ENCODE peak calls at places on chromosomes 2 and 18, in eight cellular contexts. O, R, J, B, C, N, T and Z are unnamed samples.

GRCh38 chr18:54378057-54378456 is 20.4 kb downstream of the C18orf54 start:
- DNase-seq in N (no peak), R (no peak), B (no peak), J (no peak), T (no peak), C (no peak), O (no peak), Z (no peak)

GRCh38 chr18:54148151-54148550 is 76.3 kb downstream of the MBD2 start:
- DNase-seq in C (no peak), J (no peak), T (no peak), R (no peak), O (no peak), B (no peak), N (no peak), Z (no peak)

GRCh38 chr2:105754011-105754410 is 9.3 kb downstream of the NCK2 start:
- DNase-seq in C (no peak), N (peak; percentile 55), B (no peak), O (no peak), T (peak; percentile 75), R (no peak), J (no peak), Z (peak; percentile 73)

GRCh38 chr18:23207191-23207955 is 72.1 kb downstream of the CABLES1 start:
- DNase-seq in O (peak; percentile 13), T (no peak), R (no peak), B (no peak), J (no peak), C (peak; percentile 81), N (peak; percentile 31), Z (no peak)

GRCh38 chr2:19708776-19709175 is 193.0 kb downstream of the TTC32 start:
- DNase-seq in T (no peak), C (no peak), J (no peak), O (no peak), R (no peak), B (no peak), N (no peak), Z (no peak)

GRCh38 chr18:74139888-74140287 is 7.7 kb downstream of the FBXO15 start:
- DNase-seq in R (peak; percentile 82), T (no peak), O (no peak), J (peak; percentile 43), C (no peak), B (no peak), N (no peak), Z (no peak)

GRCh38 chr2:103289101-103289725 is 527.4 kb downstream of the TMEM182 start:
- DNase-seq in O (no peak), B (no peak), T (no peak), N (no peak), R (no peak), J (peak; percentile 4), C (peak; percentile 40), Z (no peak)

GRCh38 chr2:241465543-241465942 is 42.8 kb downstream of the STK25 start:
- DNase-seq in R (no peak), J (no peak), O (no peak), C (no peak), N (no peak), T (no peak), B (no peak), Z (no peak)

GRCh38 chr2:89845532-89845931 is 1154.1 kb downstream of the RPIA start:
- DNase-seq in B (no peak), O (no peak), J (no peak), C (no peak), T (no peak), R (no peak), N (no peak), Z (no peak)

GRCh38 chr2:79453918-79454317 is 58.9 kb upstream of the CTNNA2 start:
- DNase-seq in N (peak; percentile 3), O (no peak), B (no peak), R (peak; percentile 1), J (no peak), C (peak; percentile 74), T (no peak), Z (no peak)

GRCh38 chr2:119429225-119430000 is 2.2 kb upstream of the TMEM37 start:
- DNase-seq in R (peak; percentile 39), C (no peak), T (peak; percentile 81), N (no peak), B (no peak), J (peak; percentile 58), O (no peak), Z (no peak)

GRCh38 chr2:217986256-217986961 is 16.4 kb downstream of the TNS1 start:
- DNase-seq in T (no peak), N (no peak), C (no peak), J (no peak), O (no peak), R (no peak), B (peak; percentile 19), Z (no peak)

GRCh38 chr2:101758001-101758400 is 60.5 kb downstream of the MAP4K4 start:
- DNase-seq in O (no peak), B (no peak), T (no peak), C (no peak), R (peak; percentile 28), J (no peak), N (no peak), Z (no peak)

GRCh38 chr2:128441341-128442052 is 122.8 kb upstream of the HS6ST1 start:
- DNase-seq in R (no peak), T (peak; percentile 76), N (no peak), C (no peak), J (no peak), B (peak; percentile 17), O (no peak), Z (no peak)

GRCh38 chr2:234289789-234290188 is 207.1 kb downstream of the ARL4C start:
- DNase-seq in J (peak; percentile 74), B (no peak), T (no peak), O (no peak), R (peak; percentile 92), C (no peak), N (no peak), Z (no peak)

GRCh38 chr18:58788971-58789797 is 75.5 kb upstream of the ZNF532 start:
- DNase-seq in O (peak; percentile 15), N (no peak), C (no peak), T (no peak), B (no peak), R (peak; percentile 32), J (peak; percentile 81), Z (no peak)

GRCh38 chr2:69213832-69214231 is 173.2 kb downstream of the GFPT1 start:
- DNase-seq in O (no peak), J (no peak), B (no peak), R (peak; percentile 74), N (no peak), C (no peak), T (no peak), Z (no peak)

GRCh38 chr18:46550609-46551008 is 106.4 kb downstream of the LOXHD1 start:
- DNase-seq in N (no peak), O (no peak), B (no peak), C (no peak), J (no peak), R (no peak), T (no peak), Z (no peak)

GRCh38 chr2:233627331-233628025 is 8.8 kb upstream of the UGT1A10 start:
- DNase-seq in N (no peak), R (no peak), B (no peak), C (no peak), T (no peak), J (no peak), O (no peak), Z (no peak)

GRCh38 chr2:236309669-236310029 is 45.4 kb upstream of the ASB18 start:
- DNase-seq in J (peak; percentile 34), T (no peak), B (no peak), O (peak; percentile 31), R (peak; percentile 47), C (peak; percentile 85), N (no peak), Z (no peak)

GRCh38 chr2:9844581-9844980 is 1.3 kb downstream of the TAF1B start:
- DNase-seq in J (peak; percentile 40), O (no peak), B (no peak), N (no peak), R (peak; percentile 53), T (no peak), C (no peak), Z (no peak)

GRCh38 chr2:27717070-27717453 is 53.4 kb downstream of the SLC4A1AP start:
- DNase-seq in C (peak; percentile 19), B (no peak), T (peak; percentile 82), N (no peak), J (peak; percentile 54), O (no peak), R (peak; percentile 98), Z (no peak)
- H3K4me3 ChIP-seq in C (peak overlapping the region; percentile 74), B (no peak overlapping the region), T (no peak overlapping the region), N (no peak overlapping the region), J (no peak overlapping the region), O (peak overlapping the region; percentile 50), R (peak overlapping the region; percentile 53), Z (no peak overlapping the region)

GRCh38 chr2:213188533-213188867 is 37.1 kb upstream of the IKZF2 start:
- DNase-seq in N (no peak), B (no peak), T (no peak), R (no peak), O (no peak), J (no peak), C (no peak), Z (no peak)
- H3K4me3 ChIP-seq in N (no peak overlapping the region), B (no peak overlapping the region), T (no peak overlapping the region), R (peak overlapping the region; percentile 18), O (no peak overlapping the region), J (no peak overlapping the region), C (peak overlapping the region; percentile 33), Z (no peak overlapping the region)

GRCh38 chr2:152695763-152696162 is 21.5 kb downstream of the PRPF40A start:
- DNase-seq in C (no peak), J (no peak), R (no peak), T (no peak), N (no peak), B (no peak), O (no peak), Z (no peak)
- H3K4me3 ChIP-seq in C (no peak overlapping the region), J (no peak overlapping the region), R (no peak overlapping the region), T (no peak overlapping the region), N (no peak overlapping the region), B (no peak overlapping the region), O (no peak overlapping the region), Z (no peak overlapping the region)

DNA sequence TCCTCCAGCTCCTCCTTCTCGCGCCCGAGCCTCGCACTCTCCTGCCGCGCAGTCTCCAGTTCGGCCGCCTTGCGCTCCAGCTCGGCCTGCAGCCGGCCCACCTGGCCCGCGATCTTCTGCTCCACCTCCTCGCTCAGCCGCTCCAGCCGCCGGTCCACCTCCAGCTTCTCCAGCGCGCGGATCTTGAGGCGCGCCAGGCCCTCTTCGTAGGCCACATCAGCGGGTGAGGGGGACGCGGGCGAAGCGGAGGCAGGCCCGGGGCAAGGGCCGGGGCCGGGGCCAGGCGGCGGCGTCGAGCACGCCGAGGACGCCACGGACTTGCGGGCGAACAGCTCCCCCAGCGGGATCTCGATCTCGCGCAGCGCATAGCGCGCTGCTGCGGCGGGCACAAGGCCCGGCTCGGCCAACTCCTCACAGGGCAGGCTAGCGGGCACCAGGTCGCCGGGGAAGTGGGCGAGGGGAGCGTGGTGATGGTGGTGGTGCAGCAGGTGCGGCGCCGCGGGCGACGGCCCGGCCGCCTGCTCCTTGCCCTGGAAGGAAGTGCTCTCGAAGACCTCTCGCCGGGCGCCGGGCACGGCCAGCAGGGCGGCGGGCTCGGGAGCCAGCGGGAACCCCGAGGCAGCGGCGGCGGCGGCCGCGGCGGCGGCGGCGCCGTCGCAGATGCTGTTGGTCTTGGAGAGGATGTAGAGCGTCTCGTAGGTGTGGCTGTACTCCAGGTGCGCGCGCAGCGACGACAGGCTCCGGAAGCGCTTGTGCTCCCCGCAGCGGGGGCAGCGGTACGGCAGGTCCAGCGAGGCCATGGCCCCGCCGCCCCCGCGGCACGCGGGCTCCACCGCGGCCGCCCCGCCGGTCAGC is 15.2 kb downstream of the FBXO41 start:
- DNase-seq in C (peak; percentile 92), N (peak; percentile 51), J (peak; percentile 32), B (no peak), R (peak; percentile 50), T (no peak), O (no peak), Z (peak; percentile 70)
- H3K4me3 ChIP-seq in C (peak overlapping the region; percentile 69), N (peak overlapping the region; percentile 44), J (peak overlapping the region; percentile 4), B (no peak overlapping the region), R (peak overlapping the region; percentile 30), T (no peak overlapping the region), O (no peak overlapping the region), Z (peak overlapping the region; percentile 35)